ENCODE peak calls at places on chromosome 5, in seven cellular contexts. C, L, J, R, N, I and K are unnamed samples.

GRCh38 chr5:141547488-141547887 is 58.6 kb downstream of the PCDHGC5 start:
- DNase-seq in L (no peak), I (peak; percentile 31), N (peak; percentile 22), J (no peak), C (no peak), R (no peak), K (peak; percentile 41)

GRCh38 chr5:79843450-79844388 is 147.3 kb downstream of the MTX3 start:
- DNase-seq in R (no peak), J (no peak), L (no peak), C (no peak), I (no peak), N (no peak), K (no peak)

GRCh38 chr5:93145767-93146166 is 435.3 kb downstream of the NR2F1-AS1 start:
- DNase-seq in R (peak; percentile 7), J (no peak), L (no peak), I (peak; percentile 18), C (no peak), N (no peak), K (peak; percentile 29)

GRCh38 chr5:57492632-57493031 is 10.0 kb upstream of the ACTBL2 start:
- DNase-seq in R (no peak), L (no peak), N (no peak), J (no peak), C (no peak), I (no peak), K (no peak)

GRCh38 chr5:7209583-7210139 is 186.3 kb upstream of the ADCY2 start:
- DNase-seq in N (no peak), J (no peak), L (no peak), C (peak; percentile 10), I (no peak), R (no peak), K (no peak)

GRCh38 chr5:112752335-112752734 is 14.7 kb downstream of the APC start:
- DNase-seq in C (no peak), J (no peak), I (no peak), N (no peak), L (no peak), R (no peak), K (no peak)

GRCh38 chr5:50856720-50857119 is 190.3 kb downstream of the PARP8 start:
- DNase-seq in N (no peak), I (no peak), R (no peak), J (no peak), L (no peak), C (no peak), K (no peak)

GRCh38 chr5:141523991-141524390 is 35.1 kb downstream of the PCDHGC5 start:
- DNase-seq in L (no peak), I (no peak), J (no peak), N (no peak), C (no peak), R (no peak), K (no peak)

GRCh38 chr5:150512368-150512747 is 4.4 kb downstream of the NDST1 start:
- DNase-seq in L (no peak), J (no peak), C (peak; percentile 52), R (no peak), N (no peak), I (peak; percentile 58), K (peak; percentile 61)

GRCh38 chr5:150492621-150493020 is 15.3 kb upstream of the NDST1 start:
- DNase-seq in R (peak; percentile 67), J (no peak), I (peak; percentile 84), C (no peak), N (no peak), L (no peak), K (peak; percentile 94)

GRCh38 chr5:39624268-39624886 is 199.6 kb upstream of the DAB2 start:
- DNase-seq in R (peak; percentile 51), I (peak; percentile 14), N (peak; percentile 65), J (peak; percentile 9), C (peak; percentile 77), L (no peak), K (peak; percentile 45)

GRCh38 chr5:72355706-72356299 is 35.6 kb downstream of the PTCD2 start:
- DNase-seq in I (peak; percentile 43), R (peak; percentile 62), J (peak; percentile 30), L (peak; percentile 31), N (peak; percentile 74), C (peak; percentile 11), K (peak; percentile 53)

GRCh38 chr5:102229685-102230084 is 66.4 kb downstream of the SLCO4C1 start:
- DNase-seq in J (no peak), L (no peak), R (no peak), N (no peak), I (no peak), C (no peak), K (no peak)

GRCh38 chr5:65808261-65808741 is 86.3 kb downstream of the NLN start:
- DNase-seq in C (no peak), L (no peak), I (peak; percentile 42), R (no peak), J (no peak), N (no peak), K (peak; percentile 48)